ENCODE peak calls at places on chromosomes 2 and 18, in seven cellular contexts. R, V, I, Y, B, W and S are unnamed samples. For H3K36me3, the result is how much of the 10 kb centered on the place peaks cover.

GRCh38 chr2:16013571-16013970 is 73.2 kb downstream of the MYCN start:
- DNase-seq in W (no peak), I (no peak), R (no peak), Y (no peak), V (no peak), B (no peak), S (no peak)

GRCh38 chr2:207311316-207312005 is 145.7 kb upstream of the KLF7 start:
- DNase-seq in R (peak), B (no peak), V (no peak), W (peak), Y (no peak), I (no peak), S (no peak)

GRCh38 chr2:197431858-197432257 is 3.0 kb downstream of the SF3B1 start:
- DNase-seq in W (no peak), V (no peak), I (no peak), Y (no peak), R (no peak), B (no peak), S (no peak)

GRCh38 chr18:33572022-33572421 is 6.0 kb upstream of the ASXL3 start:
- DNase-seq in R (no peak), W (no peak), B (no peak), V (no peak), I (no peak), Y (no peak), S (no peak)

GRCh38 chr2:44579136-44579836 is 217.5 kb downstream of the CAMKMT start:
- DNase-seq in I (no peak), B (no peak), R (no peak), W (no peak), V (no peak), Y (no peak), S (no peak)

GRCh38 chr2:95282458-95282857 is 8.2 kb downstream of the PROM2 start:
- DNase-seq in B (no peak), R (no peak), Y (no peak), V (peak), W (no peak), I (no peak), S (no peak)

GRCh38 chr2:217878865-217879595 is 123.8 kb downstream of the TNS1 start:
- DNase-seq in R (no peak), I (no peak), Y (no peak), B (no peak), V (no peak), W (no peak), S (no peak)

GRCh38 chr2:234467289-234467688 is 29.6 kb downstream of the ARL4C start:
- DNase-seq in B (no peak), W (no peak), R (peak), Y (no peak), V (no peak), I (no peak), S (no peak)

GRCh38 chr2:2057125-2057721 is 273.9 kb downstream of the MYT1L start:
- DNase-seq in B (peak), V (peak), W (peak), R (peak), I (no peak), Y (peak), S (peak)

GRCh38 chr2:156005999-156006712 is 326.4 kb downstream of the NR4A2 start:
- DNase-seq in B (no peak), R (peak), I (no peak), Y (no peak), W (no peak), V (peak), S (no peak)

GRCh38 chr2:136058262-136058661 is 59.7 kb downstream of the CXCR4 start:
- DNase-seq in B (no peak), Y (no peak), V (no peak), W (no peak), I (no peak), R (no peak), S (no peak)

GRCh38 chr2:62787381-62787780 is 81.9 kb downstream of the EHBP1 start:
- DNase-seq in Y (no peak), R (peak), W (no peak), B (no peak), I (peak), V (no peak), S (no peak)

GRCh38 chr2:116319935-116320334 is 1494.6 kb upstream of the DDX18 start:
- DNase-seq in B (no peak), Y (no peak), V (no peak), W (no peak), R (no peak), I (peak), S (no peak)

GRCh38 chr2:237165405-237166276 is 80.0 kb downstream of the COPS8 start:
- DNase-seq in I (no peak), W (no peak), R (no peak), V (no peak), B (no peak), Y (no peak), S (peak)

GRCh38 chr18:58862851-58863538 is 1.7 kb upstream of the ZNF532 start:
- DNase-seq in B (peak), Y (peak), R (no peak), V (no peak), W (peak), I (no peak), S (peak)

GRCh38 chr18:36830141-36830495 is 1.2 kb downstream of the KIAA1328 start:
- DNase-seq in V (no peak), W (no peak), I (no peak), B (no peak), Y (no peak), R (no peak), S (no peak)

GRCh38 chr2:172329404-172330059 is 97.9 kb upstream of the ITGA6 start:
- DNase-seq in V (peak), Y (peak), B (no peak), W (peak), R (no peak), I (no peak), S (no peak)

GRCh38 chr2:113127646-113128385 is 418 bp downstream of the IL1RN start:
- DNase-seq in V (no peak), Y (no peak), I (no peak), W (no peak), B (no peak), R (no peak), S (no peak)

GRCh38 chr18:23191952-23192662 is 56.8 kb downstream of the CABLES1 start:
- DNase-seq in B (no peak), Y (peak), R (peak), I (no peak), V (peak), W (no peak), S (no peak)

GRCh38 chr2:169324581-169325260 is 37.6 kb downstream of the LRP2 start:
- DNase-seq in Y (no peak), I (no peak), V (no peak), R (no peak), B (no peak), W (no peak), S (no peak)

GRCh38 chr2:71455741-71456569 is 2.6 kb downstream of the DYSF start:
- DNase-seq in Y (peak), W (no peak), I (no peak), R (no peak), V (no peak), B (no peak), S (no peak)

GRCh38 chr2:84388133-84388532 is 70.9 kb downstream of the SUCLG1 start:
- DNase-seq in V (no peak), W (no peak), R (no peak), I (no peak), B (no peak), Y (no peak), S (no peak)

GRCh38 chr2:215002500-215002899 is 135.9 kb downstream of the ABCA12 start:
- DNase-seq in I (peak), R (peak), B (no peak), Y (no peak), V (no peak), W (no peak), S (no peak)

GRCh38 chr2:226766352-226767055 is 33.1 kb downstream of the IRS1 start:
- DNase-seq in R (peak), Y (no peak), B (no peak), W (no peak), I (no peak), V (no peak), S (no peak)

GRCh38 chr2:101109451-101110140 is 41.6 kb downstream of the TBC1D8 start:
- DNase-seq in R (no peak), W (no peak), B (no peak), Y (peak), I (no peak), V (no peak), S (no peak)

GRCh38 chr2:38666578-38666926 is 638 bp downstream of the GALM start:
- DNase-seq in W (peak), B (peak), Y (no peak), R (no peak), I (no peak), V (no peak), S (peak)

GRCh38 chr18:32049393-32050161 is 31.0 kb downstream of the RNF125 start:
- DNase-seq in B (no peak), I (no peak), Y (peak), R (no peak), W (peak), V (no peak), S (no peak)

DNA sequence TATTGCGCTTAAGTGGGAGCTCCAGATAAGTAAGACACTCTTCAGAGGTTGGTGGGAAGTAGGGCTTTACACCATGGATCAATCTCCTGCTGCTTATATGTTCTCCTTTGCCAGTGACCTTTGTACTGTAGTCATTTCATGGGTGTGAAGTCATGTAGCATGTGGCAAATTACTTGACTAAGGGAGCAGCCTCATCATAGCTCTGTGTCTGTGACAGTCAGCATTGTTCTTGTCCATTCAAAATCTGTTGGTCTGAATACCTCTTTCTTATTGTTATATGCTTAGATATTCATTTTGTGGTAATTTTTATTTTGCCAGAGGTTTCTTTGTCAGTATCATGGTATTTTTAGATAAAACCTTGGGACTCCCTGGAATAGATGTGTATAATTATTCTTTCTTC is 18.2 kb downstream of the SLC4A1AP start:
- DNase-seq in Y (no peak), I (no peak), W (no peak), V (no peak), R (peak), B (no peak), S (no peak)
- H3K36me3 ChIP-seq in Y (half or more), I (under half), W (half or more), V (under half), R (under half), B (under half), S (half or more)

DNA sequence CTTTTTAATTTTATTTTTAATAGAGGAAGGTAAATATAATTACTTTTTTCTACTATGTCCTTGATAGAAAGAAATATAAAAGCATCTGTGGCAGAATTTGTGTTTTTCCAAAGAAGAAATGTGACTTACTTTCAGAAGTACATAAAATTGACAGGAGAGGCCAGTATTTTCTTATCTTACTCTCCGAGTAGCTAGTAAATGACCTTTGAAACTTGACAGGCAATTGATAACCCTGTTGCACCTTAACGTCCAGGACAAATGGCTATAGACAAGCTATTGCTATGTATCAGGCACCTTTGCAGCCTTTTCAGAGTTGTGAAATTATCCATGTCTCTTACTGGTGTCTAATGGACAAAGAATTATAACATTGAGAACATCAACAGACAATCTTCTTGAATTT is 63.1 kb upstream of the TNFRSF11A start:
- DNase-seq in W (no peak), V (no peak), Y (no peak), I (no peak), R (no peak), B (no peak), S (no peak)
- H3K36me3 ChIP-seq in W (half or more), V (under half), Y (half or more), I (half or more), R (under half), B (under half), S (half or more)

GRCh38 chr2:11777886-11778415 is 31.5 kb downstream of the LPIN1 start:
- DNase-seq in R (no peak), V (no peak), I (no peak), B (no peak), Y (no peak), W (no peak), S (no peak)

GRCh38 chr2:11775384-11775783 is 29.0 kb downstream of the LPIN1 start:
- DNase-seq in W (no peak), V (no peak), B (peak), I (no peak), R (no peak), Y (no peak), S (peak)

GRCh38 chr2:11774600-11774999 is 28.2 kb downstream of the LPIN1 start:
- DNase-seq in Y (no peak), W (no peak), I (no peak), R (no peak), V (no peak), B (no peak), S (no peak)

GRCh38 chr2:11778923-11779757 is 32.7 kb downstream of the LPIN1 start:
- DNase-seq in I (peak), W (peak), Y (peak), R (peak), V (peak), B (peak), S (peak)

DNA sequence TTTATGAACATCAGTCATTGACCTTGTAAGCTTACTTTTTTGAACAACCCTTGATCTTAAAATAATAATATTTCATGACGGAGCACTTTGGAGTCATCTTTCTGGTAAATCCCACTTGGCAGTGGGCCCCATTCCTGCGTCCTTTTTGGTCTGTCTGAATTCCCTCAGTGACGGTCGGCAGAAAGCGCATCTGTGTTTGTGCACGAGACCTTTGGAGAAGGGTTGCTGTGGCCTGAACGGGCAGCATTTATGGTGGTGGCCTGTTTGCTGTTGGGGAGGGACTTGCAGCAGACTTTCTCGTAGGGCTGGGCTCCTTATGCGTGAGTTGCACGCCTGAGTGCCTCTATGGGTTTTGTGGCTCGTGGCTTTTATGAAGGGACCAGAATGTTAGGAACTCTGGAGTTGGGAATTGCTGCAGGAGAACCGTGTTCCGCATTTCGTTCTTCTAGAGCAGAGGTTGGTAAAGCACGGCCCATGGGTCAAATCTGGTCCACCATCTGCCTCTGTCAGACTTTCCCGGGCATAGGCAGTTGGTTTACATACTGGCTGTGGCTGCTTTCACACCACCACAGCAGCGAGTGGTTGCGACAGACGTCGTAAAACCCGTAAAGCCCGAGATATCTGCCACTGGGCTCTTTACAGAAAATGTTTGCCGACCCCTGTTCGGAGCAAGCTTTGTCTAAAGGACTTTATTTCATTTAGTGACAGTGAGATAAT is 30.8 kb downstream of the LPIN1 start:
- DNase-seq in W (no peak), V (no peak), Y (no peak), I (no peak), B (no peak), R (no peak), S (no peak)
- H3K36me3 ChIP-seq in W (half or more), V (under half), Y (half or more), I (under half), B (under half), R (under half), S (under half)

GRCh38 chr2:224850081-224850480 is 133.9 kb upstream of the CCDC195 start:
- DNase-seq in W (no peak), I (no peak), V (no peak), B (no peak), Y (no peak), R (no peak), S (no peak)

GRCh38 chr2:224847961-224848850 is 132.0 kb upstream of the CCDC195 start:
- DNase-seq in V (no peak), I (no peak), R (peak), Y (peak), W (no peak), B (no peak), S (peak)

GRCh38 chr2:224847431-224847830 is 131.3 kb upstream of the CCDC195 start:
- DNase-seq in I (no peak), Y (no peak), V (no peak), W (no peak), B (no peak), R (no peak), S (no peak)

DNA sequence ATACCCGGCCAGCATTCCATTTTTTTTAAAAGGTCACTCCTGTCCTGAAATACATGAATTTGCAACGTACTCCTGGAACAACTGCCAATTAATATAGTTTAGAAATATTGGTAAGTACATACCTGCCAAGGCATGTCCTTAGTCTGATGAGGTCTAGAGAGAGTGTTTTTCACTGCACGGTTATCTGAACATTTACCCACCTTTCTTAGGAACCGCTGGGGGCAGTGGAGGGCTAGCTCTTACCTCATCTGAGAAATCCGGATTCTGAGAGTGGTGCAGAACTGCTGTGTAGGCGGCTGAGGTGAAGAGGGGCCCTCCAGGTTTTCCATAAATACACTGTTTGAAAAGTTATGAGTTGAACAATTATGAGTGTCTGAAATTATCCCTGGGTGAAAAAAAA is 133.1 kb upstream of the CCDC195 start:
- DNase-seq in I (peak), B (no peak), W (no peak), Y (no peak), V (no peak), R (no peak), S (no peak)
- H3K36me3 ChIP-seq in I (under half), B (half or more), W (under half), Y (under half), V (under half), R (under half), S (under half)

GRCh38 chr2:240720686-240721595 is 29.3 kb downstream of the AQP12A start:
- DNase-seq in Y (no peak), V (no peak), W (no peak), R (no peak), B (no peak), I (no peak), S (no peak)
- H3K36me3 ChIP-seq in Y (under half), V (under half), W (under half), R (under half), B (under half), I (half or more), S (under half)

GRCh38 chr18:79971211-79971952 is 6.9 kb downstream of the HSBP1L1 start:
- DNase-seq in W (no peak), V (no peak), I (no peak), Y (no peak), B (no peak), R (no peak), S (no peak)
- H3K36me3 ChIP-seq in W (half or more), V (under half), I (half or more), Y (half or more), B (under half), R (under half), S (half or more)

GRCh38 chr18:12827588-12827987 is 56.4 kb downstream of the PTPN2 start:
- DNase-seq in Y (no peak), V (no peak), I (no peak), B (no peak), R (no peak), W (no peak), S (no peak)

GRCh38 chr18:12825230-12825629 is 58.8 kb downstream of the PTPN2 start:
- DNase-seq in I (no peak), B (no peak), W (no peak), V (no peak), R (no peak), Y (no peak), S (no peak)

GRCh38 chr18:12823892-12824291 is 60.1 kb downstream of the PTPN2 start:
- DNase-seq in R (no peak), Y (no peak), I (no peak), V (no peak), B (no peak), W (no peak), S (no peak)

DNA sequence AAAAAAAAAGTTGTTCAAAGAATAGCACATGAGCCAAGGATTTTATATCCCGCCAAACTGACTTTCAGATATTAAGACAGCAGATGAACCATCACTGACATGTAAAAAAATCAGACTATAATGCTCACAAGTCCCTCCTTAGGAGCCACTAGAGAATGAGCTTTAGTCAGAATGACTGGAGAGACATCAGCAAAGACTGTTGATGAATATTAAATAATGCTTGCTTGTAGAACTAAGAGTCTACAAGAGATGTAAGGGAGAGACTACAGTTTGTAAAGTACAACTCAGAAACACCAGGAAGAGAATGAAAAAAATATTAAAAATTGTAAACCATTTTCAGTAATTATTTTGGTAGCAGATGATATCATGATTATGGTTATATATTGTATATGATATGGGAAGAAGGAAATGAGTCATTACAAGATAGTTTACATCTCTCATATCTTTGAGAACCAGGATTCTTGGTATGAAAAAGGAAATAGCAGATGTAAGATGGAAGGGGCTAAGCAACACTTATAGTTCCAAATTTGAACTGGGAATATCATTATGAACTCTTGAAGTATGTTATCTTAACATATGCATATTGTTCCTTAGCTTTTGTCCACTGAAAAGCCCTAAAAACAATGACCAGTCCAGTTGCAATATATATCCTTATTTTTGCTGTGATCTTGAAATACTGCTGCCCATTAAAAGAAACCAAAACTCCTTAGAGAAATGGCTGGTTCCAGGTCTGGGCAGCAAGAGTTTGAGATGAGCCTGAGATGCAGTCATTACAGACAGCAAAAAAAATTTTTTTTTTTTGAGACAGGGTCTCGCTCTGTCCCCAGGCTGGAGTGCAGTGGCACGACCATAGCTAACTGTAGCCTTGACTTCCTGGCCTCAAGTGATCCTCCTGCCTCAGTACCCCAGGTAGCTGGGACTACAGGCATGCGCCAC is 55.7 kb downstream of the PTPN2 start:
- DNase-seq in Y (no peak), V (no peak), W (no peak), R (no peak), I (no peak), B (no peak), S (no peak)
- H3K36me3 ChIP-seq in Y (half or more), V (under half), W (under half), R (under half), I (under half), B (under half), S (half or more)